ENCODE peak calls at places on chromosomes 13 and 19, in four cellular contexts. I is GM12878, H is HepG2, Q is H1. E is an unnamed sample.

GRCh38 chr13:30792257-30793000 is 57.1 kb downstream of the ALOX5AP start:
- DNase-seq in I (no peak), H (peak), Q (no peak), E (peak)

GRCh38 chr13:42681394-42681793 is 100.0 kb upstream of the FAM216B start:
- DNase-seq in I (no peak), H (no peak), Q (no peak), E (no peak)

GRCh38 chr19:45782820-45783785 is 813 bp upstream of the DMPK start:
- DNase-seq in I (no peak), H (no peak), Q (no peak), E (peak)

GRCh38 chr19:48660854-48661731 is 11.7 kb downstream of the NTN5 start:
- DNase-seq in I (peak), H (peak), Q (no peak), E (peak)

GRCh38 chr19:33866696-33867095 is 70.0 kb downstream of the KCTD15 start:
- DNase-seq in I (no peak), H (no peak), Q (no peak), E (no peak)

GRCh38 chr13:111846396-111847174 is 220.4 kb upstream of the SOX1 start:
- DNase-seq in I (no peak), H (no peak), Q (peak), E (no peak)

GRCh38 chr19:46056536-46056935 is 15.7 kb upstream of the IGFL4 start:
- DNase-seq in I (no peak), H (peak), Q (no peak), E (no peak)

GRCh38 chr13:50376895-50377575 is 361.8 kb downstream of the KCNRG start:
- DNase-seq in I (no peak), H (peak), Q (peak), E (no peak)

GRCh38 chr13:26050568-26051230 is 1.1 kb downstream of the SHISA2 start:
- DNase-seq in I (no peak), H (no peak), Q (no peak), E (peak)

GRCh38 chr13:43905435-43906031 is 25.8 kb downstream of the LACC1 start:
- DNase-seq in I (no peak), H (peak), Q (no peak), E (peak)

GRCh38 chr19:56111601-56112312 is 9.3 kb downstream of the ZNF787 start:
- DNase-seq in I (no peak), H (peak), Q (no peak), E (peak)

GRCh38 chr19:16460454-16460853 is 11.3 kb downstream of the EPS15L1 start:
- DNase-seq in I (no peak), H (no peak), Q (no peak), E (no peak)

GRCh38 chr19:5621945-5622464 is 571 bp downstream of the SAFB2 start:
- DNase-seq in I (no peak), H (no peak), Q (no peak), E (peak)

GRCh38 chr13:25625361-25625760 is 253.6 kb downstream of the ATP8A2 start:
- DNase-seq in I (no peak), H (no peak), Q (no peak), E (no peak)

GRCh38 chr13:42985312-42986175 is 6.5 kb downstream of the EPSTI1 start:
- DNase-seq in I (no peak), H (no peak), Q (no peak), E (peak)

GRCh38 chr19:15328312-15328711 is 4.0 kb downstream of the BRD4 start:
- DNase-seq in I (no peak), H (no peak), Q (no peak), E (no peak)

GRCh38 chr19:15331419-15332310 is 674 bp downstream of the BRD4 start:
- DNase-seq in I (no peak), H (no peak), Q (no peak), E (peak)

GRCh38 chr19:15332311-15332996 is at the start of gene BRD4:
- DNase-seq in I (no peak), H (no peak), Q (no peak), E (peak)

GRCh38 chr19:15324791-15325519 is 7.4 kb downstream of the BRD4 start:
- DNase-seq in I (no peak), H (no peak), Q (no peak), E (no peak)

DNA sequence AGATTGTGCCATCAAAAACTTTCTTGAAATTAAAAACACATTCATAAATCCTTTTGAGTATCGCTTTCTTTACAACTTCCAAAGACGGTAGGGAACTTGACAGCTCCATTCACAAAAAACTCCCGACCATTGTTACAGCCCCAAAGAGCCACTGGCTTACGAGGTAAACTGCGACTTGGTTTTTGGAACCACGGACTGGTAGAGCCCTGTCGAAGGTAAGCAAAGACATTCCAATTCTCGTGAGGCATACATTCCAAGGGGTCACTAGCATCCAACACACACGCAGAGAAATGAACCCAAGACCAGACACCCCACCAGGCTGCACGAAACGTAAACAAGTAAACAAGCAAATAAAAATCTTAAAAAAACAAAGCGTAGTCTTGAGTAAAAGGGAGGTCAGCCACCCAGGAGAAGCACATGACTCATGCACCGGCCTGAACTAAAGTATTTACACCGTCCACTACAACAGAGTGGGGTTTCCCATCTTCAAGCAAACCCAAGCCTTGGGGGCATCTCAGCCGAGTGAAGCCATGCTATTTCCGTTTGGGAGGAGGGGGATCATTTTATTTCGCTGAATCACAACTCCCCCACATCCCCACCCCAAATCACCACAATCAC is 1.4 kb downstream of the BRD4 start:
- DNase-seq in I (no peak), H (no peak), Q (no peak), E (peak)
- TF ChIP-seq TCF12 in I (no peak), H (no peak), Q (no peak), E (no peak)

GRCh38 chr13:45439781-45440462 is 21.7 kb upstream of the SLC25A30 start:
- DNase-seq in I (no peak), H (no peak), Q (no peak), E (no peak)

GRCh38 chr13:45445053-45445452 is 19.7 kb upstream of the COG3 start:
- DNase-seq in I (no peak), H (no peak), Q (no peak), E (no peak)

GRCh38 chr13:45446181-45446580 is 18.6 kb upstream of the COG3 start:
- DNase-seq in I (no peak), H (no peak), Q (no peak), E (no peak)

GRCh38 chr13:45439000-45439399 is 20.8 kb upstream of the SLC25A30 start:
- DNase-seq in I (peak), H (no peak), Q (no peak), E (no peak)

GRCh38 chr13:45441633-45442032 is 23.1 kb upstream of the COG3 start:
- DNase-seq in I (peak), H (peak), Q (no peak), E (no peak)
- TF ChIP-seq TCF12 in I (no peak), H (no peak), Q (no peak), E (no peak)

DNA sequence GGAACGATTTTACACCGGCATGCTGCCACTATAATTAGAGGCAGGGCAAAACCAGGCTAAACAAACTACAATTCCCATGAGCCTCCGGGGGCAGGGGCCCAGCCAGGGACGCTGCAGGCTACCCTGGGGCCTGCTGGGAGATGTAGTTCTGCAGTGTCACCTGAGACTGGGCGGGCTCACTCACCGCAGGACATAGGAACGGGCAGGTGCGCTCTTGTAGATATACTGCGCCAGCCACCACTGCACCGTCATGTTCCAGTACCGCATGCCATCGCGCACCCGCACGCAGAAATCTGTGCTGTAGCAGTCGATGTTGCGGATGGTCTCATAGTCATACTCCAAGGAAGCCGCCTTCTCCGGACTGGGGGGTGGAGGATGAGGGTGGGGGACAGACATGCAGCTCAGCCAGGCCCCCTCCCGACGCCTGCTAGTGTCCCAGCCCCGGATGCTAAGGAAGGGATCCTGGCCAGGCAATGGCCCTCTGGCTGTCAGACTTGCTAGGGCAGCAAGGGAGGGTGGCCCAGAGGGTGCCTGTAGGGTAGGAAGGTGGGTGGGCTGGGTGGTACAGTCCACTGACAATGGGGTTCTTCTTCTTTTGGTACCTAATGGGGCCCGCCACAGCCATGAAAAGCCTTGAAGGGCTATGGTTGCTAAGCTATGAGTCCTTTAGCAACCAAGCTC is 5.8 kb upstream of the TMC4 start:
- DNase-seq in I (no peak), H (no peak), Q (no peak), E (peak)
- TF ChIP-seq TCF12 in I (no peak), H (no peak), Q (no peak), E (no peak)

GRCh38 chr19:1263198-1263597 is 5.9 kb upstream of the CIRBP start:
- DNase-seq in I (no peak), H (no peak), Q (no peak), E (no peak)
- TF ChIP-seq TCF12 in I (peak), H (no peak), Q (no peak), E (no peak)

GRCh38 chr13:107866007-107866665 is 349.2 kb downstream of the LIG4 start:
- DNase-seq in I (no peak), H (no peak), Q (no peak), E (peak)
- TF ChIP-seq TCF12 in I (no peak), H (no peak), Q (no peak), E (no peak)

GRCh38 chr19:19747357-19748220 is 14.7 kb upstream of the ZNF14 start:
- DNase-seq in I (no peak), H (no peak), Q (no peak), E (no peak)

GRCh38 chr19:19749332-19750130 is 16.6 kb upstream of the ZNF14 start:
- DNase-seq in I (no peak), H (no peak), Q (no peak), E (no peak)

GRCh38 chr19:19746286-19747213 is 13.6 kb upstream of the ZNF14 start:
- DNase-seq in I (no peak), H (no peak), Q (no peak), E (peak)

GRCh38 chr19:19750131-19750841 is 17.4 kb upstream of the ZNF14 start:
- DNase-seq in I (no peak), H (no peak), Q (no peak), E (no peak)

GRCh38 chr19:19748249-19748938 is 15.5 kb upstream of the ZNF14 start:
- DNase-seq in I (no peak), H (no peak), Q (no peak), E (no peak)
- TF ChIP-seq TCF12 in I (no peak), H (no peak), Q (no peak), E (no peak)

GRCh38 chr19:40348125-40348913 is at the start of the genes C19orf47 and PLD3:
- DNase-seq in I (peak), H (peak), Q (peak), E (peak)

GRCh38 chr19:40347476-40348124 is 597 bp downstream of the C19orf47 start:
- DNase-seq in I (no peak), H (no peak), Q (no peak), E (no peak)

GRCh38 chr19:40344422-40344821 is 3.8 kb downstream of the C19orf47 start:
- DNase-seq in I (no peak), H (no peak), Q (no peak), E (no peak)

DNA sequence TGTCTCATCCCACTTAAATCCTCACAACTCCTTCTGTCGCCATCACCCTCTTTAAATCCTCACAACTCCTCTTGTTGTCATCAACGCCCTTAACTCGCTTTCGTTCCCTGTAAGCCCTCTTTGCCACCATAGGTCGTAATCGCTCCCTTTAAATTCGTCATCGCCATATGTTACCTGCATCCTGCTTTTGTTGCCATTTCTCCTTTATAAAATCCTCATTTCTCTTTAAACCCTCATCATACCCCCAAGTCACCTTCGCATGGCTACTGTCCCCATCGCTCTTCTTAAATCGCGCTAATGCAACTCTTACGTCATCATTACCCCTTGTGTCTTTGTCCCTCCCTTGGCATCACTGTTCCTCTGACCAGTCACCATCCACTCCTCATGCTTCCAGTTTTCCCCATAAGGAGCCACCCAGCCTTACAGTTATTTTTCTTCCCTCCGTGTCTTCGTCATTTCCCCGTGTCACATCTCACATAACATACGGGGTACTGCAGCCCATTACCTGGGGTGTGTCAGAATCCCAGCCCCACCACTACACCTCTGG is 539 bp downstream of the PLD3 start:
- DNase-seq in I (no peak), H (peak), Q (no peak), E (peak)
- TF ChIP-seq TCF12 in I (no peak), H (no peak), Q (no peak), E (no peak)